ENCODE peak calls at places on chromosomes 13 and 19, in five cellular contexts. I is mesendoderm, O is neural progenitor cell, E is HCT116, F is endothelial cell of umbilical vein. V is an unnamed sample.

GRCh38 chr19:3190921-3191805 is 5.4 kb downstream of the NCLN start:
- DNase-seq in F (no peak), O (no peak), I (no peak), E (no peak), V (no peak)

GRCh38 chr13:21034602-21035190 is 26.7 kb downstream of the LATS2 start:
- DNase-seq in I (peak), E (no peak), O (peak), F (peak), V (peak)

GRCh38 chr19:44644391-44645016 is 794 bp downstream of the PVR start:
- DNase-seq in F (peak), I (peak), E (no peak), O (peak), V (peak)

GRCh38 chr19:5308471-5309437 is 31.9 kb downstream of the PTPRS start:
- DNase-seq in E (peak), F (peak), I (peak), O (no peak), V (peak)

GRCh38 chr19:51821921-51822716 is 27.2 kb downstream of the FPR3 start:
- DNase-seq in F (no peak), I (no peak), E (no peak), O (no peak), V (no peak)

GRCh38 chr19:30781519-30781918 is 409.3 kb downstream of the ZNF536 start:
- DNase-seq in I (no peak), E (no peak), O (no peak), F (no peak), V (no peak)

GRCh38 chr13:50950808-50951207 is 41.2 kb downstream of the RNASEH2B start:
- DNase-seq in O (no peak), I (no peak), E (no peak), F (no peak), V (peak)

GRCh38 chr19:45087531-45087930 is 5.4 kb upstream of the PPP1R37 start:
- DNase-seq in F (no peak), O (no peak), I (no peak), E (no peak), V (no peak)

GRCh38 chr13:87356314-87356713 is 314.9 kb upstream of the SLITRK5 start:
- DNase-seq in F (no peak), I (no peak), E (no peak), O (no peak), V (peak)

GRCh38 chr19:1172353-1173159 is 1.5 kb downstream of the SBNO2 start:
- DNase-seq in F (peak), E (no peak), O (peak), I (peak), V (peak)

GRCh38 chr13:20446900-20447299 is 78.8 kb downstream of the CRYL1 start:
- DNase-seq in O (no peak), I (no peak), E (no peak), F (no peak), V (no peak)

GRCh38 chr13:84137292-84137691 is 255.0 kb upstream of the SLITRK1 start:
- DNase-seq in F (no peak), E (no peak), O (no peak), I (no peak), V (no peak)

GRCh38 chr13:101049166-101049850 is 367.0 kb downstream of the NALCN start:
- DNase-seq in E (no peak), O (no peak), F (no peak), I (no peak), V (peak)

GRCh38 chr13:49303533-49304252 is 56.0 kb downstream of the CDADC1 start:
- DNase-seq in E (no peak), F (peak), I (no peak), O (no peak), V (no peak)

GRCh38 chr19:58538257-58539168 is 5.4 kb upstream of the TRIM28 start:
- DNase-seq in I (peak), O (peak), E (no peak), F (peak), V (no peak)

GRCh38 chr13:72698164-72698563 is 29.3 kb downstream of the MZT1 start:
- DNase-seq in O (no peak), F (no peak), E (no peak), I (no peak), V (no peak)

GRCh38 chr19:55690769-55691545 is 15.9 kb downstream of the EPN1 start:
- DNase-seq in O (no peak), E (no peak), I (no peak), F (no peak), V (no peak)

GRCh38 chr13:41919031-41919740 is 41.7 kb downstream of the VWA8 start:
- DNase-seq in O (no peak), I (no peak), F (no peak), E (no peak), V (no peak)

GRCh38 chr19:57512845-57513244 is 13.1 kb downstream of the ZNF773 start:
- DNase-seq in O (no peak), F (no peak), E (no peak), I (peak), V (peak)

GRCh38 chr13:44609137-44609536 is 33.0 kb upstream of the TSC22D1 start:
- DNase-seq in O (no peak), F (no peak), E (no peak), I (peak), V (no peak)

GRCh38 chr13:48769107-48769704 is 115.5 kb downstream of the CYSLTR2 start:
- DNase-seq in I (peak), F (peak), E (peak), O (peak), V (peak)

GRCh38 chr19:8079988-8080387 is 27.4 kb downstream of the CCL25 start:
- DNase-seq in E (no peak), O (no peak), I (no peak), F (no peak), V (no peak)

GRCh38 chr19:38304866-38305429 is 897 bp downstream of the C19orf33 start:
- DNase-seq in E (peak), O (peak), F (peak), I (peak), V (no peak)

GRCh38 chr19:55275851-55276719 is 3.8 kb downstream of the HSPBP1 start:
- DNase-seq in F (no peak), I (no peak), O (no peak), E (no peak), V (no peak)

GRCh38 chr19:30567535-30568232 is 195.5 kb downstream of the ZNF536 start:
- DNase-seq in F (no peak), I (no peak), O (no peak), E (no peak), V (no peak)

GRCh38 chr19:4368128-4368820 is 24.9 kb downstream of the MPND start:
- DNase-seq in F (peak), O (no peak), I (no peak), E (no peak), V (peak)

GRCh38 chr19:34274827-34275625 is 20.7 kb downstream of the GARRE1 start:
- DNase-seq in I (no peak), F (peak), O (no peak), E (no peak), V (peak)

GRCh38 chr19:18109363-18109730 is 11.8 kb downstream of the MAST3 start:
- DNase-seq in E (no peak), F (no peak), O (no peak), I (no peak), V (no peak)

GRCh38 chr19:46537136-46538097 is 41.8 kb upstream of the PNMA8B start:
- DNase-seq in O (peak), I (peak), E (no peak), F (peak), V (peak)

DNA sequence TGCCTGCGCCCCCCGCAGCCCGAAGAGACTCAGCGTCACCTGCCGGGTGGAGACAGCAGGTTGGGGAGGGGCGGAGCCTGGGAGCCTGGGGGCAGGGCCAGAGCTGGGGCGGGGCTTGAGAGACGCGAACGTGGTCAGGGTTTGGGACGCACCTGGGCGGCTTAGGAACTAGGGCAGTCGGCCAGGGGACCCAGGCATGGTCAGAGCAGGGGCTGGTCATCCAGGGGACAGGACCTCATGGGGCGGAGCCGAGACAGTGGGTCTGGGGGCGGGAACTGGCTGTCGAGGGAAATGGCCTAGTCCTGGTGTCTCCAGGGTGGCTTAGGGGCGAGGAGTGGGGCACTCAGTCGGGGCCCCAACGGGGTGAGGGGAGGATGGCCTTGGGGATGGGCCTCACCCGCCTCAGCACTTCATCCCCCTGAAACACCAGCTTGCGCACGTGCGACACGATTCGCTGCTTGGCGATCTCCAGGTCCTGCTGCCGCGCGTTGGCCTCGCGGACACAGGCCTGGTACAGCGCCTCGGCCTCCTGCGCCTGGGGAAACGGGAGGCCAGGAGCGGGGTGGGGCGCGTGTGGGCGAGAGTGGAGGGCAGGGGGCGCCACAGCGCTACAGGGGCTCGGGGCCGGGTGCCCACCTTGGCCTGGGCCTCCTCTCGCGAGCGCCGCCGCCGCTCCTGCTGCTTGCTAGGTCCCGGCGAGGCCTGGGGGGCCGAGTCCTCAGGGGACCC is 5.8 kb downstream of the GMIP start:
- DNase-seq in E (no peak), I (peak), F (no peak), O (no peak), V (no peak)
- H3K4me2 ChIP-seq in E (no peak), I (no peak), F (no peak), O (no peak), V (no peak)

DNA sequence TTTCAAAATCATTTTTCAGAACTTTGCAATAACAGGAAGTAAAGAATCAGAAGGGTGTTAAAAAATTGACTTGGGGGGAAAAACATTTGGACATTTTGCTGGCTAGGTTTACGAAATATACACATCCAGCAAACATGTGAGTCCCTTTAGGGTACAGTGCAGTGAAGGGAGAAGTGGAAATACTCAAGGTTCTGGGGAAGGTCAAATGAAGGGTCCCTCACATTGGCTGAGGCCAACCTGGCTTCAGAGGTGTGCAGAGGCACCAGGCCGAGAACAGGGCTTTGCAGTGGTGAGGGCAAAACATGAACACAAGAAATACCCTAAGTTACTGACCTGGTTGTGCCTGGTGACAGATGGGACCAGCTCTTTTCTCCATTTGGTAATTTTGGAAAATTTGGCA is 1.6 kb upstream of the UPF3A start:
- DNase-seq in F (no peak), E (no peak), O (no peak), I (no peak), V (no peak)
- H3K9ac ChIP-seq in F (no peak), E (peak), O (no peak), I (peak), V (no peak)

GRCh38 chr13:112895521-112896465 is 73.2 kb upstream of the MCF2L start:
- DNase-seq in O (no peak), E (no peak), I (no peak), F (no peak), V (no peak)
- H3K4me2 ChIP-seq in O (peak), E (peak), I (no peak), F (no peak), V (no peak)

DNA sequence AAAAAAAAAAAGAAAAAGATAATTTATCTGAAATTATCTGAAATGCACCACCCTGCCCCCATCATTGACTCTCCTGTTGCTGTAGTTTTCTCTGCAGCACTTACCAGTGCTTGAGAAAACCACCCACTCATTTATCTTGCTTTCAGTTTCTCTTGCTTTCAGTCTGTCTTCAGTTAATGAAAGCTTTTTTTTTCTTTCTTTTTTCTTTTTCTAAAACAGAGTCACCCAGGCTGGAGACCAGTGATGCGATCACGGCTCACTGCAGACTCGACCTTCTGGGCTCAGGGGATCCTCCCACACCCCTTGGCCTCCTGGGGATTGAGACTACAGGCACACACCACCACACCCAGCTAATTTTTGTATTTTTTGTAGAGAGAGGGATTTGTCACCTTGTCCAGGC is 4.3 kb upstream of the ACP5 start:
- DNase-seq in E (no peak), I (no peak), F (no peak), O (no peak), V (no peak)
- H3K9ac ChIP-seq in E (no peak), I (no peak), F (no peak), O (no peak), V (no peak)

DNA sequence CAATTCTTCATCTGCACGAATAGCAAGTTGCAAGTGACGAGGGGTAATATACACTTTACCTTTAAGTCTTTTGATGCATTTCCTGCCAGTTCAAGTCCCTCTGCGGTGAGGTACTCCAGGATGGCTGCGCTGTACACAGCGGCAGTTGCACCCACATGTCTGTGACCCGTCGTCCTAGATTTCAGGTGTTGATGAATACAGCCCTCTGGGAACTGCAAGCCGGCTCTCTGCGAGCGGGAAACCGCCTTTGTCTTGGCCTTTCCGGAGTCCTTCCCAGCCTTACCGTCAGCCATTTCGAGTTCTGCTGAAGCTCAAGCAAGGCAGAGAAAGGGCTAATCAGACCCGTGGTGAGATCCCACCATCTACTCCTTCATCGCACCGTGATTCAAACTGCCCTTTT is 14.8 kb downstream of the UBAC2 start:
- DNase-seq in O (no peak), E (no peak), I (no peak), F (peak), V (no peak)
- H3K4me2 ChIP-seq in O (peak), E (no peak), I (no peak), F (no peak), V (no peak)

DNA sequence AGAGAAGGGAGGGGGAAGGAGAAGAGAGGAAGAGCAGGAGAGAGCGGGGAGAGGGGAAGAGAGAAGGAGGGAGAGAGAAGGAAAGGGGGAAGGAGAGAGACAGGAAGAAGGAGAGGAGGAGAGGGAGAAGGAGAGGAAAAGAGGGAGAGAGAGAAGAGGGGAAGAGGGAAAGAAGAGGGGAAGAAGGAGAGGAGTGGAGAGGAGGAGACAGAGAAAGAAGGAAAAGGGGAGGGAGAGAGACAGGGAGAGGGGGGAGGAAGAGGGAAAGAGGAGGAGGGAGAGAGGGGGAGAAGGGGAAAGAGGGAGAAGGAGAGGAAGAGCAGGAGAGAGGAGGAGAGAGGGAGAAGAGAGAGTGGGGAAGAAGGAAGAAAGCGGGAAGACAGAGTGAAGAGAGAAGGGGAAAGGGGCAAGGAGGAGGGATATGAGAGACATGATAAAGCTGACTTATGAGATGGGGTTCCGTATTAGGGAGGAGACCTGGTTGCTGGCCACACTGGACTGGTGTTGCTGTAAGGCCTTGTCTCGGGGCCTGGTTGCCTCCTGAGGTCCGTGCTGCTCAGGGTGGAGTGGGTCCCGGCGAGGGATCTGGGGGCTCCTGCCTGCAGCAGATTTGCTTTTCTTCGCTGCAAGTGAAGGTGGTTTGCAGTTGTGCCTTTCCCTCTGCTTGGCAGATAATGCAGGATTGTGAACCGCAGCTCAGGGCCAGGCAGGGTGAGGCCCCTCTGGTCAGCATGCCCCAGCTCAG is 139.5 kb downstream of the TEX29 start:
- DNase-seq in E (no peak), F (no peak), O (no peak), I (no peak), V (no peak)
- H3K9ac ChIP-seq in E (no peak), F (no peak), O (no peak), I (no peak), V (no peak)

GRCh38 chr19:49880162-49880869 is 2.8 kb downstream of the TBC1D17 start:
- DNase-seq in I (no peak), E (no peak), F (no peak), O (no peak), V (no peak)

GRCh38 chr19:49877879-49878743 is 609 bp downstream of the TBC1D17 start:
- DNase-seq in I (peak), F (peak), O (peak), E (peak), V (peak)

GRCh38 chr19:49881186-49881585 is 3.7 kb downstream of the TBC1D17 start:
- DNase-seq in F (no peak), O (no peak), I (no peak), E (no peak), V (no peak)

GRCh38 chr19:49878744-49879070 is 1.2 kb downstream of the TBC1D17 start:
- DNase-seq in I (no peak), O (no peak), E (no peak), F (no peak), V (no peak)

GRCh38 chr19:49879243-49879960 is 1.9 kb downstream of the TBC1D17 start:
- DNase-seq in E (peak), O (no peak), F (no peak), I (peak), V (no peak)
- H3K4me2 ChIP-seq in E (peak), O (peak), F (no peak), I (no peak), V (no peak)

V was measured in fibroblast of lung.